ENCODE peak calls at places on chromosomes 12 and 14, in four cellular contexts. T is AG09319; G is posterior cingulate gyrus; M is CD4-positive, alpha-beta T cell. C is an unnamed sample.

GRCh38 chr14:54567634-54568561 is 970 bp downstream of the SAMD4A start:
- DNase-seq in G (peak; percentile 53), T (no peak), M (peak; percentile 20), C (no peak)

GRCh38 chr14:95495538-95496025 is 20.9 kb downstream of the SYNE3 start:
- DNase-seq in G (no peak), M (no peak), T (no peak), C (no peak)

GRCh38 chr14:72962829-72963312 is 36.6 kb downstream of the DCAF4 start:
- DNase-seq in T (peak; percentile 80), G (no peak), M (no peak), C (peak; percentile 71)

GRCh38 chr12:110179291-110179690 is 55.1 kb downstream of the IFT81 start:
- DNase-seq in M (no peak), T (no peak), G (no peak), C (no peak)

GRCh38 chr12:89384050-89384749 is 31.9 kb upstream of the DUSP6 start:
- DNase-seq in T (peak; percentile 91), M (no peak), G (peak; percentile 12), C (no peak)

GRCh38 chr14:58430156-58430555 is 2.6 kb downstream of the KIAA0586 start:
- DNase-seq in M (no peak), T (no peak), G (no peak), C (no peak)

GRCh38 chr14:54493293-54493692 is 4.5 kb upstream of the GMFB start:
- DNase-seq in G (no peak), T (no peak), M (no peak), C (no peak)

GRCh38 chr12:46147144-46147543 is 121.7 kb downstream of the SLC38A1 start:
- DNase-seq in G (no peak), M (no peak), T (no peak), C (no peak)

GRCh38 chr12:724194-724855 is 28.1 kb upstream of the WNK1 start:
- DNase-seq in M (no peak), T (no peak), G (no peak), C (peak; percentile 7)

GRCh38 chr12:76030378-76031080 is 1.0 kb downstream of the PHLDA1 start:
- DNase-seq in T (no peak), G (peak; percentile 17), M (peak; percentile 30), C (no peak)

GRCh38 chr14:93707475-93707874 is 80.8 kb downstream of the PRIMA1 start:
- DNase-seq in T (no peak), G (no peak), M (no peak), C (no peak)

GRCh38 chr12:6384499-6385436 is 806 bp downstream of the LTBR start:
- DNase-seq in G (no peak), T (no peak), M (no peak), C (no peak)

C was measured in Panc1.